ENCODE peak calls at places on chromosomes 4 and X, in five cellular contexts. X is heart left ventricle, Q is pancreas, A is heart right ventricle, J is psoas muscle. T is an unnamed sample.

GRCh38 chr4:122854860-122855259 is 28.2 kb downstream of the FGF2 start:
- ATAC-seq in Q (peak; percentile 61), J (peak; percentile 51), X (peak; percentile 24), A (peak; percentile 33), T (peak; percentile 60)

GRCh38 chr4:71389149-71389840 is 50.5 kb downstream of the SLC4A4 start:
- ATAC-seq in X (peak; percentile 29), J (no peak), A (no peak), Q (peak; percentile 85), T (no peak)

GRCh38 chr4:38223306-38223705 is 263.1 kb downstream of the PTTG2 start:
- ATAC-seq in Q (peak; percentile 61), J (no peak), X (no peak), A (no peak), T (no peak)

GRCh38 chr4:82415922-82416365 is 14.3 kb downstream of the HNRNPDL start:
- ATAC-seq in J (no peak), X (no peak), A (no peak), Q (no peak), T (no peak)

GRCh38 chr4:33189169-33189568 is 2469.0 kb downstream of the PCDH7 start:
- ATAC-seq in J (no peak), A (no peak), Q (no peak), X (no peak), T (no peak)

GRCh38 chr4:25654031-25654970 is 1.4 kb upstream of the SLC34A2 start:
- ATAC-seq in J (no peak), A (peak; percentile 27), Q (peak; percentile 73), X (no peak), T (no peak)

GRCh38 chrX:119042040-119042439 is 30.8 kb upstream of the CT47C1 start:
- ATAC-seq in J (no peak), Q (no peak), A (no peak), X (no peak), T (no peak)

GRCh38 chrX:127578395-127578794 is 473.8 kb downstream of the ACTRT1 start:
- ATAC-seq in Q (no peak), J (peak; percentile 69), A (peak; percentile 95), X (peak; percentile 92), T (no peak)

GRCh38 chr4:99868126-99868596 is 26.1 kb downstream of the LAMTOR3 start:
- ATAC-seq in J (peak; percentile 76), Q (no peak), X (peak; percentile 29), A (peak; percentile 50), T (peak; percentile 60)

GRCh38 chr4:184421558-184422155 is 52.7 kb downstream of the IRF2 start:
- ATAC-seq in A (no peak), X (no peak), J (no peak), Q (no peak), T (no peak)

GRCh38 chrX:48736303-48736702 is 25.2 kb upstream of the GLOD5 start:
- ATAC-seq in X (no peak), A (no peak), J (no peak), Q (no peak), T (no peak)

GRCh38 chr4:16206848-16207247 is 19.4 kb downstream of the TAPT1 start:
- ATAC-seq in X (no peak), A (no peak), J (no peak), Q (no peak), T (no peak)

GRCh38 chr4:30822911-30823529 is 102.9 kb downstream of the PCDH7 start:
- ATAC-seq in A (no peak), X (peak; percentile 26), J (no peak), Q (no peak), T (no peak)

GRCh38 chr4:30950737-30951136 is 230.6 kb downstream of the PCDH7 start:
- ATAC-seq in Q (no peak), A (no peak), J (no peak), X (no peak), T (no peak)

GRCh38 chrX:132411310-132411977 is 77.4 kb downstream of the MBNL3 start:
- ATAC-seq in A (no peak), J (no peak), Q (no peak), X (peak; percentile 46), T (no peak)

GRCh38 chr4:55438314-55438713 is 42.6 kb downstream of the TMEM165 start:
- ATAC-seq in J (no peak), X (no peak), Q (peak; percentile 84), A (no peak), T (no peak)
- H3K36me3 ChIP-seq in J (peaks cover 80% of the 10 kb centered on the region), X (peaks cover 88% of the 10 kb centered on the region), Q (no peaks in the 10 kb centered on the region), A (peaks cover 73% of the 10 kb centered on the region), T (peaks cover 77% of the 10 kb centered on the region)

DNA sequence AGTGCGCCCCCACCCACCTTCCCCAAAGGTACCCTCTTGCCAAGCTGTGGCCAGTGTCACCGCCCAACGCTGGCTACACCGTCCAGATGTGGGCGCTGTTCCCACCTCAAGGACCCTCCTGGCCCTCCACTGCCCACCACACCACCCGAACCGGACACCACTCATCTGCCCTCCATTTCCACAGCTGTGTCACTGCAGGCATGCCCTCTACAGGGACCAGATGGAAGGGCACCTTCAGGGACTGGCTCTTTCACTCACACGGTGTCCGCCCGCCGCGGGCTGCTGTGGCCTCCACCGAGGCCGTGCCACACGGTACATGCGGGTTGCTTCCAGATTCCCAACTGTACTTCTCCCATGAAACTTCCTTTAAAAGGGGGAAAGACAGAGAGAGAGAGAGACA is 87.7 kb downstream of the FAM53A start:
- ATAC-seq in X (no peak), J (no peak), A (no peak), Q (no peak), T (no peak)
- TF ChIP-seq CTCF in X (no peak), J (no peak), A (no peak), Q (no peak), T (no peak)

GRCh38 chr4:118814901-118815300 is 21.0 kb downstream of the SEC24D start:
- ATAC-seq in A (no peak), Q (no peak), J (no peak), X (no peak), T (no peak)
- H3K36me3 ChIP-seq in A (peaks cover 72% of the 10 kb centered on the region), Q (peaks cover 25% of the 10 kb centered on the region), J (peaks cover 66% of the 10 kb centered on the region), X (peaks cover 81% of the 10 kb centered on the region), T (no peaks in the 10 kb centered on the region)

GRCh38 chrX:153733651-153734240 is 9.1 kb downstream of the ABCD1 start:
- ATAC-seq in Q (no peak), A (no peak), X (no peak), J (no peak), T (no peak)

GRCh38 chrX:153734871-153735270 is 10.2 kb downstream of the ABCD1 start:
- ATAC-seq in Q (no peak), A (no peak), J (no peak), X (no peak), T (no peak)

GRCh38 chrX:153736071-153736820 is 11.6 kb downstream of the ABCD1 start:
- ATAC-seq in J (no peak), Q (no peak), X (no peak), A (no peak), T (peak; percentile 10)

GRCh38 chrX:153736871-153737441 is 12.3 kb downstream of the ABCD1 start:
- ATAC-seq in Q (no peak), J (no peak), A (no peak), X (no peak), T (no peak)

GRCh38 chrX:153735274-153735673 is 10.6 kb downstream of the ABCD1 start:
- ATAC-seq in A (no peak), J (no peak), X (no peak), Q (no peak), T (no peak)
- TF ChIP-seq CTCF in A (no peak), J (no peak), X (no peak), Q (no peak), T (no peak)

T was measured in gastroesophageal sphincter.